ENCODE peak calls at places on chromosomes 12 and 14, in seven cellular contexts. One of them, this sample, is unnamed.
A peak's percentile ranks its signal among the peaks of the same experiment; 100 is the strongest.

GRCh38 chr14:65703996-65704395 is 291.5 kb downstream of the FUT8 start:
- DNase-seq in right atrium auricular region: no peak
- DNase-seq in tibial artery: no peak
- DNase-seq in adrenal gland: no peak
- DNase-seq in esophagus muscularis mucosa: no peak
- DNase-seq in neural progenitor cell: no peak
- DNase-seq in breast epithelium: no peak
- DNase-seq in this sample: no peak

GRCh38 chr12:24864796-24865125 is 84.1 kb downstream of the BCAT1 start:
- DNase-seq in right atrium auricular region: no peak
- DNase-seq in tibial artery: no peak
- DNase-seq in adrenal gland: no peak
- DNase-seq in esophagus muscularis mucosa: no peak
- DNase-seq in neural progenitor cell: no peak
- DNase-seq in breast epithelium: no peak
- DNase-seq in this sample: no peak

GRCh38 chr14:91369628-91370445 is 47.8 kb downstream of the CCDC88C start:
- DNase-seq in right atrium auricular region: no peak
- DNase-seq in tibial artery: no peak
- DNase-seq in adrenal gland: no peak
- DNase-seq in esophagus muscularis mucosa: no peak
- DNase-seq in neural progenitor cell: no peak
- DNase-seq in breast epithelium: peak; percentile 60
- DNase-seq in this sample: no peak

GRCh38 chr12:119258149-119258548 is 76.4 kb upstream of the CCDC60 start:
- DNase-seq in right atrium auricular region: no peak
- DNase-seq in tibial artery: no peak
- DNase-seq in adrenal gland: peak; percentile 14
- DNase-seq in esophagus muscularis mucosa: no peak
- DNase-seq in neural progenitor cell: no peak
- DNase-seq in breast epithelium: no peak
- DNase-seq in this sample: no peak

GRCh38 chr12:64625243-64626077 is 15.2 kb downstream of the RASSF3 start:
- DNase-seq in right atrium auricular region: no peak
- DNase-seq in tibial artery: peak; percentile 91
- DNase-seq in adrenal gland: peak; percentile 74
- DNase-seq in esophagus muscularis mucosa: no peak
- DNase-seq in neural progenitor cell: no peak
- DNase-seq in breast epithelium: no peak
- DNase-seq in this sample: peak; percentile 15

GRCh38 chr12:94100990-94101901 is 47.1 kb upstream of the PLXNC1 start:
- DNase-seq in right atrium auricular region: peak; percentile 84
- DNase-seq in tibial artery: peak; percentile 85
- DNase-seq in adrenal gland: peak; percentile 69
- DNase-seq in esophagus muscularis mucosa: peak; percentile 94
- DNase-seq in neural progenitor cell: peak; percentile 87
- DNase-seq in breast epithelium: peak; percentile 73
- DNase-seq in this sample: peak; percentile 46

GRCh38 chr12:132158677-132159554 is 14.7 kb downstream of the NOC4L start:
- DNase-seq in right atrium auricular region: no peak
- DNase-seq in tibial artery: no peak
- DNase-seq in adrenal gland: no peak
- DNase-seq in esophagus muscularis mucosa: no peak
- DNase-seq in neural progenitor cell: no peak
- DNase-seq in breast epithelium: no peak
- DNase-seq in this sample: no peak

GRCh38 chr12:67482751-67483661 is 165.5 kb upstream of the DYRK2 start:
- DNase-seq in right atrium auricular region: no peak
- DNase-seq in tibial artery: peak; percentile 75
- DNase-seq in adrenal gland: peak; percentile 70
- DNase-seq in esophagus muscularis mucosa: no peak
- DNase-seq in neural progenitor cell: no peak
- DNase-seq in breast epithelium: no peak
- DNase-seq in this sample: peak; percentile 44

GRCh38 chr12:31589582-31589895 is 1.4 kb downstream of the DENND5B start:
- DNase-seq in right atrium auricular region: no peak
- DNase-seq in tibial artery: no peak
- DNase-seq in adrenal gland: no peak
- DNase-seq in esophagus muscularis mucosa: no peak
- DNase-seq in neural progenitor cell: peak; percentile 77
- DNase-seq in breast epithelium: no peak
- DNase-seq in this sample: no peak

GRCh38 chr14:56708704-56709103 is 101.6 kb downstream of the OTX2 start:
- DNase-seq in right atrium auricular region: no peak
- DNase-seq in tibial artery: no peak
- DNase-seq in adrenal gland: no peak
- DNase-seq in esophagus muscularis mucosa: no peak
- DNase-seq in neural progenitor cell: no peak
- DNase-seq in breast epithelium: no peak
- DNase-seq in this sample: no peak

GRCh38 chr14:33019346-33019745 is 80.7 kb downstream of the NPAS3 start:
- DNase-seq in right atrium auricular region: no peak
- DNase-seq in tibial artery: no peak
- DNase-seq in adrenal gland: no peak
- DNase-seq in esophagus muscularis mucosa: no peak
- DNase-seq in neural progenitor cell: no peak
- DNase-seq in breast epithelium: no peak
- DNase-seq in this sample: no peak

GRCh38 chr12:67364228-67364627 is 95.1 kb downstream of the CAND1 start:
- DNase-seq in right atrium auricular region: no peak
- DNase-seq in tibial artery: no peak
- DNase-seq in adrenal gland: no peak
- DNase-seq in esophagus muscularis mucosa: no peak
- DNase-seq in neural progenitor cell: no peak
- DNase-seq in breast epithelium: no peak
- DNase-seq in this sample: no peak

GRCh38 chr12:46461907-46462605 is 89.5 kb upstream of the SLC38A2 start:
- DNase-seq in right atrium auricular region: no peak
- DNase-seq in tibial artery: no peak
- DNase-seq in adrenal gland: no peak
- DNase-seq in esophagus muscularis mucosa: no peak
- DNase-seq in neural progenitor cell: no peak
- DNase-seq in breast epithelium: no peak
- DNase-seq in this sample: no peak

GRCh38 chr12:50104614-50105366 is 982 bp downstream of the GPD1 start:
- DNase-seq in right atrium auricular region: no peak
- DNase-seq in tibial artery: no peak
- DNase-seq in adrenal gland: no peak
- DNase-seq in esophagus muscularis mucosa: no peak
- DNase-seq in neural progenitor cell: no peak
- DNase-seq in breast epithelium: no peak
- DNase-seq in this sample: peak; percentile 39

GRCh38 chr12:116199160-116199559 is 78.3 kb downstream of the MED13L start:
- DNase-seq in right atrium auricular region: no peak
- DNase-seq in tibial artery: no peak
- DNase-seq in adrenal gland: no peak
- DNase-seq in esophagus muscularis mucosa: no peak
- DNase-seq in neural progenitor cell: no peak
- DNase-seq in breast epithelium: no peak
- DNase-seq in this sample: no peak

GRCh38 chr14:71576472-71576871 is 355.8 kb upstream of the RGS6 start:
- DNase-seq in right atrium auricular region: no peak
- DNase-seq in tibial artery: no peak
- DNase-seq in adrenal gland: no peak
- DNase-seq in esophagus muscularis mucosa: no peak
- DNase-seq in neural progenitor cell: no peak
- DNase-seq in breast epithelium: no peak
- DNase-seq in this sample: no peak

GRCh38 chr12:11697670-11698387 is 48.4 kb downstream of the ETV6 start:
- DNase-seq in right atrium auricular region: no peak
- DNase-seq in tibial artery: no peak
- DNase-seq in adrenal gland: no peak
- DNase-seq in esophagus muscularis mucosa: no peak
- DNase-seq in neural progenitor cell: no peak
- DNase-seq in breast epithelium: no peak
- DNase-seq in this sample: no peak

GRCh38 chr14:28676481-28676880 is 90.1 kb upstream of the FOXG1 start:
- DNase-seq in right atrium auricular region: no peak
- DNase-seq in tibial artery: no peak
- DNase-seq in adrenal gland: no peak
- DNase-seq in esophagus muscularis mucosa: no peak
- DNase-seq in neural progenitor cell: no peak
- DNase-seq in breast epithelium: no peak
- DNase-seq in this sample: no peak

GRCh38 chr14:51825926-51826325 is 34.5 kb upstream of the GNG2 start:
- DNase-seq in right atrium auricular region: no peak
- DNase-seq in tibial artery: no peak
- DNase-seq in adrenal gland: no peak
- DNase-seq in esophagus muscularis mucosa: no peak
- DNase-seq in neural progenitor cell: no peak
- DNase-seq in breast epithelium: no peak
- DNase-seq in this sample: no peak

GRCh38 chr12:53320352-53321195 is 836 bp downstream of the AAAS start:
- DNase-seq in right atrium auricular region: no peak
- DNase-seq in tibial artery: no peak
- DNase-seq in adrenal gland: peak; percentile 35
- DNase-seq in esophagus muscularis mucosa: no peak
- DNase-seq in neural progenitor cell: no peak
- DNase-seq in breast epithelium: no peak
- DNase-seq in this sample: no peak

GRCh38 chr12:45192041-45192695 is 23.7 kb upstream of the ANO6 start:
- DNase-seq in right atrium auricular region: no peak
- DNase-seq in tibial artery: no peak
- DNase-seq in adrenal gland: no peak
- DNase-seq in esophagus muscularis mucosa: no peak
- DNase-seq in neural progenitor cell: peak; percentile 9
- DNase-seq in breast epithelium: no peak
- DNase-seq in this sample: no peak

GRCh38 chr12:42119085-42119633 is 25.5 kb downstream of the GXYLT1 start:
- DNase-seq in right atrium auricular region: no peak
- DNase-seq in tibial artery: no peak
- DNase-seq in adrenal gland: no peak
- DNase-seq in esophagus muscularis mucosa: no peak
- DNase-seq in neural progenitor cell: no peak
- DNase-seq in breast epithelium: no peak
- DNase-seq in this sample: no peak

GRCh38 chr12:129847063-129847462 is 56.8 kb downstream of the TMEM132D start:
- DNase-seq in right atrium auricular region: no peak
- DNase-seq in tibial artery: no peak
- DNase-seq in adrenal gland: no peak
- DNase-seq in esophagus muscularis mucosa: no peak
- DNase-seq in neural progenitor cell: no peak
- DNase-seq in breast epithelium: no peak
- DNase-seq in this sample: no peak

GRCh38 chr14:60092516-60092915 is 793 bp downstream of the PCNX4 start:
- DNase-seq in right atrium auricular region: no peak
- DNase-seq in tibial artery: no peak
- DNase-seq in adrenal gland: peak; percentile 36
- DNase-seq in esophagus muscularis mucosa: no peak
- DNase-seq in neural progenitor cell: peak; percentile 32
- DNase-seq in breast epithelium: no peak
- DNase-seq in this sample: no peak

DNA sequence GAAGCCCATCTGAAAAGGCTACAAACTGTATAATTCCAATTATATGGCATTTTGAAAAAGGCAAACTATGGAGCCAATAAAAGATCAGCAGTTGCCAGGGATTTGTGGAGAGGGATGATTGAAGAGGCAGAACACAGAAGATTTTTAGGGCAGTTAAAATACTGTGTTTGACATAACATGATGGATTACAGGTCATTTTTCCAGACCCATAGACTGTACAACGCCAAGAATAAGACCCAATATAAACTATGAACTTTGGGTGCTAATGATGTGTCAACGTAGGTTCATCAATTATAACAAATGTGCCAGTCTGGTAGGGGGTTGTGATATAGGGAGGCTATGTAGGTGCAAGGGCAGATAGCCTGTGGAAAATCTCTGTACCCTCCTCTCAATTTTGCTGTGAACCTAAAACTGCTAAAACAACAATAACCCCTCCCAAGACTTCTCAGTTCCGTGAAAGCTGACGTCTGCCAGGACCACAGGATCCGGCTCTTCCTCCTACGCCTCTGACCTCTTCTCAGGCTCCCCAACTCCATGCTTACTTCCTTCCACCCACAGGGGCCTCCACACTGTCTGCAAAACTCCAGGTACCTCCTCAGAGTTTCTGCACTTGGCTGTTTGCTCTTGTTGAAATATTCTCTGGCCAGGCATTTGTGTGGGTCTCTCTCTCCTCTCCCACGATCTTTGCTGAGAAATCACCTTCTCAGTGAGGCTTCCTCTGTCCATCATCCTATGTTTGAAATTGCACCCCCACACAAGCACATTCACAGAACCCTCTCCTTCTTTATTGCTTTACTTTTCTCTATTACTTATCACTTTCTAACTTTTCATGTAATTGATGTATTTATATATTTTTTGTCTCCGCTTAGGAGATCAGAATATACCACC is 131.4 kb downstream of the BBS10 start:
- DNase-seq in right atrium auricular region: no peak
- DNase-seq in tibial artery: no peak
- DNase-seq in adrenal gland: no peak
- DNase-seq in esophagus muscularis mucosa: no peak
- DNase-seq in neural progenitor cell: no peak
- DNase-seq in breast epithelium: no peak
- DNase-seq in this sample: no peak
- H3K4me3 ChIP-seq in right atrium auricular region: no peak overlapping the region
- H3K4me3 ChIP-seq in tibial artery: no peak overlapping the region
- H3K4me3 ChIP-seq in adrenal gland: no peak overlapping the region
- H3K4me3 ChIP-seq in esophagus muscularis mucosa: no peak overlapping the region
- H3K4me3 ChIP-seq in neural progenitor cell: no peak overlapping the region
- H3K4me3 ChIP-seq in breast epithelium: no peak overlapping the region
- H3K4me3 ChIP-seq in this sample: no peak overlapping the region

GRCh38 chr14:89617471-89618291 is 200.6 kb upstream of the FOXN3 start:
- DNase-seq in right atrium auricular region: peak; percentile 70
- DNase-seq in tibial artery: no peak
- DNase-seq in adrenal gland: peak; percentile 61
- DNase-seq in esophagus muscularis mucosa: no peak
- DNase-seq in neural progenitor cell: peak; percentile 60
- DNase-seq in breast epithelium: no peak
- DNase-seq in this sample: peak; percentile 55
- H3K4me1 ChIP-seq in right atrium auricular region: no peaks in the 10 kb centered on the region
- H3K4me1 ChIP-seq in tibial artery: no peaks in the 10 kb centered on the region
- H3K4me1 ChIP-seq in adrenal gland: peaks cover 42% of the 10 kb centered on the region
- H3K4me1 ChIP-seq in esophagus muscularis mucosa: peaks cover 46% of the 10 kb centered on the region
- H3K4me1 ChIP-seq in neural progenitor cell: peaks cover 55% of the 10 kb centered on the region
- H3K4me1 ChIP-seq in breast epithelium: no peaks in the 10 kb centered on the region
- H3K4me1 ChIP-seq in this sample: peaks cover 43% of the 10 kb centered on the region

DNA sequence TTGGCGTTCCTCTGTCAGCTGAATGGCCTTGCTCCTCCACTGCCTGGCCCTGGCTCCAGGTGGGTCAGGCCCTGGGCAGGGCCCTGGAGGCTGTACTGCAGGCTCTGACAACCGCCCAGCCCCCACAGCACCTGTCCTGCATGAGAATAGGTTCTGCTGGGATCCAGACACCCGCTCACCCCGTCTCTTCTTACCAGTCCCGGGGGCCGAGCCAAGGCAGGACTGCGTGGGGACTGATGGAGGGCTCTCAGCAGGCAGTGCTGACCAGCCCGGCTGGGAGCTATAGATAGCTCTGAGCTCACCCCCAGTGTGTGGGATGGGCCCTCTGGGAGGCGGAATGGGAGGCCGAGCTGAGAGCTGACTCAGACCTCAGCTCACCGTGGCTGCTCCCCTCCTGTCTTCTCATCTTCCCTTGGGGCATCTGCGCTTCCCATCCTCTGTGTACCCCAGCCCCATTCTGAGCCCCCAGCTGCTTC is 39.6 kb downstream of the TEAD4 start:
- DNase-seq in right atrium auricular region: peak; percentile 66
- DNase-seq in tibial artery: peak; percentile 88
- DNase-seq in adrenal gland: no peak
- DNase-seq in esophagus muscularis mucosa: no peak
- DNase-seq in neural progenitor cell: peak; percentile 47
- DNase-seq in breast epithelium: no peak
- DNase-seq in this sample: peak; percentile 100
- H3K27ac ChIP-seq in right atrium auricular region: peak overlapping the region; percentile 79
- H3K27ac ChIP-seq in tibial artery: peak overlapping the region; percentile 80
- H3K27ac ChIP-seq in adrenal gland: no peak overlapping the region
- H3K27ac ChIP-seq in esophagus muscularis mucosa: no peak overlapping the region
- H3K27ac ChIP-seq in neural progenitor cell: no peak overlapping the region
- H3K27ac ChIP-seq in breast epithelium: no peak overlapping the region
- H3K27ac ChIP-seq in this sample: peak overlapping the region; percentile 99

GRCh38 chr12:1918875-1919236 is 404 bp upstream of the CACNA2D4 start:
- DNase-seq in right atrium auricular region: no peak
- DNase-seq in tibial artery: peak; percentile 41
- DNase-seq in adrenal gland: peak; percentile 10
- DNase-seq in esophagus muscularis mucosa: peak; percentile 82
- DNase-seq in neural progenitor cell: no peak
- DNase-seq in breast epithelium: no peak
- DNase-seq in this sample: no peak
- H3K4me3 ChIP-seq in right atrium auricular region: peak overlapping the region; percentile 26
- H3K4me3 ChIP-seq in tibial artery: peak overlapping the region; percentile 26
- H3K4me3 ChIP-seq in adrenal gland: no peak overlapping the region
- H3K4me3 ChIP-seq in esophagus muscularis mucosa: no peak overlapping the region
- H3K4me3 ChIP-seq in neural progenitor cell: no peak overlapping the region
- H3K4me3 ChIP-seq in breast epithelium: peak overlapping the region; percentile 15
- H3K4me3 ChIP-seq in this sample: no peak overlapping the region

This sample was measured in gastrocnemius medialis.